ENCODE peak calls at places on chromosomes 13 and 19, in ten cellular contexts. One of them, this sample, is unnamed.

GRCh38 chr13:25095862-25096453 is at the start of gene PABPC3:
- DNase-seq in AG09309: no peak
- DNase-seq in coronary artery: no peak
- DNase-seq in A549: no peak
- DNase-seq in cardiac fibroblast: no peak
- DNase-seq in H9: no peak
- DNase-seq in right atrium auricular region: no peak
- DNase-seq in MCF 10A: no peak
- DNase-seq in HCT116: no peak
- DNase-seq in GM12878: no peak
- DNase-seq in this sample: no peak

GRCh38 chr13:60617863-60618733 is 221.1 kb downstream of the TDRD3 start:
- DNase-seq in AG09309: peak
- DNase-seq in coronary artery: no peak
- DNase-seq in A549: peak
- DNase-seq in cardiac fibroblast: peak
- DNase-seq in H9: peak
- DNase-seq in right atrium auricular region: no peak
- DNase-seq in MCF 10A: peak
- DNase-seq in HCT116: no peak
- DNase-seq in GM12878: no peak
- DNase-seq in this sample: peak

GRCh38 chr19:45423033-45423588 is 606 bp downstream of the ERCC1 start:
- DNase-seq in AG09309: no peak
- DNase-seq in coronary artery: no peak
- DNase-seq in A549: no peak
- DNase-seq in cardiac fibroblast: no peak
- DNase-seq in H9: no peak
- DNase-seq in right atrium auricular region: no peak
- DNase-seq in MCF 10A: no peak
- DNase-seq in HCT116: no peak
- DNase-seq in GM12878: no peak
- DNase-seq in this sample: no peak

GRCh38 chr13:30864352-30865130 is 41.5 kb upstream of the MEDAG start:
- DNase-seq in AG09309: peak
- DNase-seq in coronary artery: no peak
- DNase-seq in A549: no peak
- DNase-seq in cardiac fibroblast: peak
- DNase-seq in H9: no peak
- DNase-seq in right atrium auricular region: no peak
- DNase-seq in MCF 10A: no peak
- DNase-seq in HCT116: no peak
- DNase-seq in GM12878: no peak
- DNase-seq in this sample: no peak

GRCh38 chr13:51396352-51396751 is 56.5 kb downstream of the INTS6 start:
- DNase-seq in AG09309: peak
- DNase-seq in coronary artery: no peak
- DNase-seq in A549: no peak
- DNase-seq in cardiac fibroblast: peak
- DNase-seq in H9: no peak
- DNase-seq in right atrium auricular region: no peak
- DNase-seq in MCF 10A: peak
- DNase-seq in HCT116: no peak
- DNase-seq in GM12878: no peak
- DNase-seq in this sample: no peak

GRCh38 chr13:79522583-79522982 is 41.6 kb downstream of the NDFIP2 start:
- DNase-seq in AG09309: peak
- DNase-seq in coronary artery: no peak
- DNase-seq in A549: no peak
- DNase-seq in cardiac fibroblast: peak
- DNase-seq in H9: no peak
- DNase-seq in right atrium auricular region: no peak
- DNase-seq in MCF 10A: peak
- DNase-seq in HCT116: no peak
- DNase-seq in GM12878: peak
- DNase-seq in this sample: peak

GRCh38 chr13:67091603-67092002 is 138.5 kb downstream of the PCDH9 start:
- DNase-seq in AG09309: no peak
- DNase-seq in coronary artery: no peak
- DNase-seq in A549: no peak
- DNase-seq in cardiac fibroblast: no peak
- DNase-seq in H9: no peak
- DNase-seq in right atrium auricular region: no peak
- DNase-seq in MCF 10A: no peak
- DNase-seq in HCT116: no peak
- DNase-seq in GM12878: no peak
- DNase-seq in this sample: no peak

GRCh38 chr19:36528921-36529518 is 949 bp upstream of the ZNF260 start:
- DNase-seq in AG09309: no peak
- DNase-seq in coronary artery: no peak
- DNase-seq in A549: no peak
- DNase-seq in cardiac fibroblast: no peak
- DNase-seq in H9: peak
- DNase-seq in right atrium auricular region: no peak
- DNase-seq in MCF 10A: peak
- DNase-seq in HCT116: no peak
- DNase-seq in GM12878: peak
- DNase-seq in this sample: no peak

GRCh38 chr19:17242431-17243208 is 3.1 kb downstream of the NR2F6 start:
- DNase-seq in AG09309: no peak
- DNase-seq in coronary artery: no peak
- DNase-seq in A549: no peak
- DNase-seq in cardiac fibroblast: no peak
- DNase-seq in H9: no peak
- DNase-seq in right atrium auricular region: no peak
- DNase-seq in MCF 10A: no peak
- DNase-seq in HCT116: no peak
- DNase-seq in GM12878: no peak
- DNase-seq in this sample: no peak

GRCh38 chr13:30872685-30873443 is 33.2 kb upstream of the MEDAG start:
- DNase-seq in AG09309: no peak
- DNase-seq in coronary artery: peak
- DNase-seq in A549: no peak
- DNase-seq in cardiac fibroblast: peak
- DNase-seq in H9: peak
- DNase-seq in right atrium auricular region: peak
- DNase-seq in MCF 10A: no peak
- DNase-seq in HCT116: no peak
- DNase-seq in GM12878: no peak
- DNase-seq in this sample: no peak

DNA sequence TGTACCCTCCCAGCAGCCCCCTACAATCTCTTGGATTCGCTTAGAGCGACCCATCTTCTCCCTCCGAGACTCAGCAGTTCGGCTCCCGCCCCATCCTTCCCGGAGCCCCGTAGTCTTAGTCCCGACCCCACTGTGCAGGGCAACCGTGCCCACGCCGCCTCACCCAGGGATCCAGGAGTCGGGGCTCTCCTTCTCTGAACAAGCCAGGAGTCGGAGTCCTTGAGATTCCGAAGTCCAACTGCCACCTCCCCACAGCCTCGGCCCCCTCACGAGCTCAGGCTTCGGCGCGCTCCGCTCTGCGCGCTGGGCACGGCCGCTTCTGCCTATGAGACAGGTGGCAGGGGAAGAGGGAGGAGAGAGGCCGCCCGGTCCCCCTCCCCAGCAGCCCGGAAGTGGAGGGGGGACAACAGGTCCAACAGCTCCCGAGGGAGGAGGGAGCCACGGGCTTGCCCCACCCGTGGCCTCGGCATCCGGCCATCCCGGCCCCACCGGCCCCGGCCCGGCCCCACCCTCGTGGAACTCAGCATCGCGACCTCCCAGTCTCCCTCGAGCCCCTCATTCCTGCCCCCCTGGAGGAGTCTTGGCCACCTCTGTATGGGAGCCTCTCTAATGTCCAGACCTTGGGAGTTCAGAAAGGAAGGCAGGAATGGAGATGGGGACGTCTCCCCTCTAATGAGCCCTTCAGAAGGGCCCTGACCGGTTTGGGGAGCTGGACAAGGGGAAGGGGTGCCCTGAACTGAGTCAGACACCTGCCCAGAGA is at the start of gene PHLDB3:
- DNase-seq in AG09309: no peak
- DNase-seq in coronary artery: peak
- DNase-seq in A549: no peak
- DNase-seq in cardiac fibroblast: no peak
- DNase-seq in H9: peak
- DNase-seq in right atrium auricular region: no peak
- DNase-seq in MCF 10A: no peak
- DNase-seq in HCT116: no peak
- DNase-seq in GM12878: no peak
- DNase-seq in this sample: peak
- TF ChIP-seq CTCF in AG09309: no peak
- TF ChIP-seq CTCF in coronary artery: no peak
- TF ChIP-seq CTCF in A549: no peak
- TF ChIP-seq CTCF in cardiac fibroblast: no peak
- TF ChIP-seq CTCF in H9: no peak
- TF ChIP-seq CTCF in right atrium auricular region: no peak
- TF ChIP-seq CTCF in MCF 10A: no peak
- TF ChIP-seq CTCF in HCT116: no peak
- TF ChIP-seq CTCF in GM12878: peak
- TF ChIP-seq CTCF in this sample: peak

DNA sequence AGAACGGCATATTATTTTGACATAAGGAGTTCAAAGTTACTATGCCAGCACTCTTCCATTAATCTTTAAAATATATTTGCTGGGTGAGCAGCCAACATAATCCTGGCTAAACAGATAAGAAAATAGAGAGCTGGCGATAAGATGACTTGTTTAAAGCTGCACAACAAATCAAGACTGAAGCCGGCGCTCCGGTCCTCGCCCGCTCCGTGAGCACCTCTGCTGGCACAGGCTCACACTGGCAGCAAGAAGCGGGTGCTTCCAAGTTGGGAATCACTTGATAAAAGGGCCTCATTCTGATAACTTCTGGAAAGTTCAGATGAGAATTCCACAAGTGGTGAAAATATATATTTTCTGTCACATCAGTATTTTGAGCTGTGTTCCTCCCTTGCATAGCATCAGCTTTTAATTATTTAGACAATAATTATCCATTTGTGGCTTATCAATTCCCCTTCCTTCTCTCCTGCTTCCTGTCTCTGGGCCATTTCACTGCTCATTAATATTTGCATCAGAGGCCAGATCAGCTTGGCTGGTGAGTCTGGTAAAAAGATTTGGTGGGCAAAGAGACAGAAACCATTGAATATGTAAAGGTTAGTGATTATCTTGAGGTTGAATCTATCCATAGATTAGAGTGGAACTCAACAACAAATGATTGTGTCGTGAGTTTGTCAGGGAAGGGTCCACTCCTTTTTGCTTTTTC is 205.3 kb downstream of the MZT1 start:
- DNase-seq in AG09309: no peak
- DNase-seq in coronary artery: no peak
- DNase-seq in A549: no peak
- DNase-seq in cardiac fibroblast: no peak
- DNase-seq in H9: no peak
- DNase-seq in right atrium auricular region: no peak
- DNase-seq in MCF 10A: no peak
- DNase-seq in HCT116: no peak
- DNase-seq in GM12878: no peak
- DNase-seq in this sample: no peak
- TF ChIP-seq CTCF in AG09309: no peak
- TF ChIP-seq CTCF in coronary artery: no peak
- TF ChIP-seq CTCF in A549: no peak
- TF ChIP-seq CTCF in cardiac fibroblast: no peak
- TF ChIP-seq CTCF in H9: no peak
- TF ChIP-seq CTCF in right atrium auricular region: no peak
- TF ChIP-seq CTCF in MCF 10A: no peak
- TF ChIP-seq CTCF in HCT116: no peak
- TF ChIP-seq CTCF in GM12878: no peak
- TF ChIP-seq CTCF in this sample: no peak

GRCh38 chr13:23477096-23477495 is 43.6 kb upstream of the SACS start:
- DNase-seq in AG09309: no peak
- DNase-seq in coronary artery: no peak
- DNase-seq in A549: no peak
- DNase-seq in cardiac fibroblast: no peak
- DNase-seq in H9: no peak
- DNase-seq in right atrium auricular region: no peak
- DNase-seq in MCF 10A: no peak
- DNase-seq in HCT116: no peak
- DNase-seq in GM12878: no peak
- DNase-seq in this sample: no peak

GRCh38 chr13:23480324-23480723 is 46.8 kb upstream of the SACS start:
- DNase-seq in AG09309: no peak
- DNase-seq in coronary artery: no peak
- DNase-seq in A549: no peak
- DNase-seq in cardiac fibroblast: no peak
- DNase-seq in H9: no peak
- DNase-seq in right atrium auricular region: no peak
- DNase-seq in MCF 10A: no peak
- DNase-seq in HCT116: no peak
- DNase-seq in GM12878: no peak
- DNase-seq in this sample: no peak
- TF ChIP-seq CTCF in AG09309: no peak
- TF ChIP-seq CTCF in coronary artery: no peak
- TF ChIP-seq CTCF in A549: no peak
- TF ChIP-seq CTCF in cardiac fibroblast: no peak
- TF ChIP-seq CTCF in H9: no peak
- TF ChIP-seq CTCF in right atrium auricular region: no peak
- TF ChIP-seq CTCF in MCF 10A: no peak
- TF ChIP-seq CTCF in HCT116: no peak
- TF ChIP-seq CTCF in GM12878: no peak
- TF ChIP-seq CTCF in this sample: no peak

DNA sequence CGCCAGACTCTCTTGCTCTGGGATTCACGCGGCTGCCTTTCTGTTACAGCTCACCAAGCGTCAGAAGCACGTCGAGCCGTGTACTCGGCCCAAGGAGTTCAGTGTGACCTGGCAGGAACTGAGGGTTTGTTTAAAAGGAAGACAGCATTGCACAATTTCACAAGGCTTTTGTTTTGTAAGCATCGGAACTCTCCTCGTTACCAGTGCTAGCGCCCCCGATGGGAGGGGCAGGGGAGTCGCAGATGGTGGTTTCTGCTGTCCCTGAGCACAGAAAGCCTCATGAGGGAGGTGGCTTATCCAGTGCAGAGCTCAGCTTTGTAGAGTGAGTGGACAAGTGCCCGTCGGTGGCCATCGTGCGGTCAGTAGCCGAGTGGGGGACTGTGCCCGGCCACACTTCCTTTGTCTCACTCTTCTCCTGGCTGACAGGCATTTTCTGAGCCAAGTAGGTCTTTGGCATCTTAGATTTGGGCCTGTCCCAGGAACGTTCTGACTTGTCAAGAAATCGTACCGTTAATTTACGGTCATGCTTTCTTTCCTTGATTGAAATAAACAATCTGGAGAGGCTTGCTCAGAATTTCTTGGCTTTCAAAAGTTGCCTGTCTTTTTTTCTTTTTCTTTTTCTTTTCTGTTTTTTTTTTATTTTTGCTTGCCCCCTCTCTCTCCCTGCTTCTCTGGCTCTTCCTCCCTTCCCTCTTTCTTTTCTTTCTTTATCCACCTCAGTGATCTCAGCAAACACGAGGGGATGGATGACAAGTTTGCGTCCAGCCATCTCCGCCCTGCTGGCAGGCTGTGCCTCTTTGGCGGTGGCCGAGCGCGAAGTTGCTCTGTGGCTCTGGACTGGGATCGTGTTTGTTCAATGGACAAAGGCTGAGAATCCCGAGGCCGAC is 7.7 kb downstream of the KDM4B start:
- DNase-seq in AG09309: peak
- DNase-seq in coronary artery: peak
- DNase-seq in A549: peak
- DNase-seq in cardiac fibroblast: peak
- DNase-seq in H9: peak
- DNase-seq in right atrium auricular region: peak
- DNase-seq in MCF 10A: peak
- DNase-seq in HCT116: no peak
- DNase-seq in GM12878: no peak
- DNase-seq in this sample: peak
- TF ChIP-seq CTCF in AG09309: peak
- TF ChIP-seq CTCF in coronary artery: no peak
- TF ChIP-seq CTCF in A549: peak
- TF ChIP-seq CTCF in cardiac fibroblast: peak
- TF ChIP-seq CTCF in H9: peak
- TF ChIP-seq CTCF in right atrium auricular region: peak
- TF ChIP-seq CTCF in MCF 10A: peak
- TF ChIP-seq CTCF in HCT116: no peak
- TF ChIP-seq CTCF in GM12878: no peak
- TF ChIP-seq CTCF in this sample: peak